ENCODE peak calls at places on chromosomes 1 and 21, in ten cellular contexts. B is heart right ventricle, T is cardiac muscle cell, L is fibroblast of the aortic adventitia, I is GM12864, R is kidney epithelial cell, N is upper lobe of right lung, D is mammary epithelial cell, V is mucosa of descending colon, K is IMR-90. O is an unnamed sample.

GRCh38 chr1:25688390-25689119 is 72.0 kb downstream of the MAN1C1 start:
- DNase-seq in K (peak; percentile 59), L (peak; percentile 82), I (no peak), B (no peak), D (no peak), N (no peak), V (peak; percentile 64), T (peak; percentile 70), R (no peak), O (no peak)

GRCh38 chr1:223270155-223270554 is 93.8 kb downstream of the SUSD4 start:
- DNase-seq in N (no peak), D (no peak), B (no peak), V (no peak), I (no peak), K (no peak), L (no peak), T (no peak), R (no peak), O (no peak)

GRCh38 chr1:3501856-3502665 is 47.6 kb downstream of the ARHGEF16 start:
- DNase-seq in K (peak; percentile 38), V (peak; percentile 57), I (no peak), B (peak; percentile 29), N (peak; percentile 83), R (no peak), L (peak; percentile 28), T (peak; percentile 64), D (peak; percentile 28), O (peak; percentile 15)

GRCh38 chr1:54225378-54225777 is 25.4 kb downstream of the MRPL37 start:
- DNase-seq in D (no peak), N (no peak), L (no peak), K (no peak), B (no peak), I (no peak), V (no peak), T (no peak), R (no peak), O (no peak)

GRCh38 chr1:243549108-243549507 is 293.3 kb downstream of the SDCCAG8 start:
- DNase-seq in I (no peak), T (peak; percentile 59), B (no peak), L (peak; percentile 52), R (peak; percentile 61), D (peak; percentile 56), V (no peak), K (peak; percentile 80), N (no peak), O (no peak)

GRCh38 chr1:44305962-44306422 is 49.1 kb downstream of the ERI3 start:
- DNase-seq in D (no peak), N (no peak), L (no peak), B (no peak), R (no peak), V (no peak), T (no peak), K (no peak), I (no peak), O (no peak)

GRCh38 chr1:235023197-235024044 is 105.2 kb downstream of the TOMM20 start:
- DNase-seq in K (no peak), B (no peak), R (no peak), T (no peak), V (no peak), N (no peak), L (no peak), I (peak; percentile 64), D (no peak), O (no peak)

GRCh38 chr1:193747579-193747978 is 561.2 kb upstream of the B3GALT2 start:
- DNase-seq in T (peak; percentile 64), N (no peak), R (no peak), L (no peak), B (no peak), K (peak; percentile 69), V (no peak), I (no peak), D (peak; percentile 9), O (peak; percentile 27)

GRCh38 chr1:50080904-50081586 is 27.7 kb upstream of the ELAVL4 start:
- DNase-seq in N (no peak), L (no peak), K (no peak), R (no peak), D (peak; percentile 8), I (no peak), V (peak; percentile 27), T (no peak), B (no peak), O (no peak)

GRCh38 chr21:36350282-36350910 is 30.4 kb downstream of the MORC3 start:
- DNase-seq in L (peak; percentile 71), V (no peak), N (no peak), R (no peak), T (peak; percentile 57), I (no peak), B (no peak), K (peak; percentile 81), D (no peak), O (no peak)

GRCh38 chr21:43815107-43815742 is 25.8 kb downstream of the RRP1 start:
- DNase-seq in T (no peak), I (no peak), K (no peak), N (no peak), B (no peak), D (no peak), L (no peak), V (no peak), R (no peak), O (no peak)

GRCh38 chr1:111220302-111220890 is 7.1 kb upstream of the CHI3L2 start:
- DNase-seq in T (no peak), I (no peak), R (no peak), B (no peak), K (no peak), L (no peak), V (no peak), D (no peak), N (no peak), O (no peak)

GRCh38 chr1:65066379-65066765 is 81.6 kb upstream of the AK4 start:
- DNase-seq in D (no peak), T (no peak), K (no peak), N (no peak), L (no peak), B (no peak), R (no peak), V (no peak), I (no peak), O (no peak)

GRCh38 chr1:70048336-70048735 is 157.0 kb downstream of the LRRC40 start:
- DNase-seq in N (no peak), I (no peak), R (no peak), T (no peak), D (no peak), L (peak; percentile 7), B (no peak), V (no peak), K (peak; percentile 64), O (no peak)

GRCh38 chr1:13801711-13802486 is 101.9 kb downstream of the PRDM2 start:
- DNase-seq in N (no peak), B (no peak), I (no peak), L (no peak), V (peak; percentile 69), T (no peak), K (no peak), R (no peak), D (no peak), O (no peak)

GRCh38 chr1:26833432-26834405 is 7.2 kb downstream of the ZDHHC18 start:
- DNase-seq in B (no peak), K (no peak), V (peak; percentile 70), L (no peak), D (no peak), I (peak; percentile 92), T (no peak), R (no peak), N (no peak), O (no peak)
- H3K4me3 ChIP-seq in B (no peak overlapping the region), K (no peak overlapping the region), V (no peak overlapping the region), L (no peak overlapping the region), D (no peak overlapping the region), I (peak overlapping the region; percentile 5), T (no peak overlapping the region), R (no peak overlapping the region), N (no peak overlapping the region), O (no peak overlapping the region)

GRCh38 chr1:113178106-113178505 is 105.1 kb downstream of the LRIG2 start:
- DNase-seq in K (no peak), L (no peak), V (no peak), T (no peak), B (no peak), R (no peak), N (no peak), D (no peak), I (no peak), O (no peak)

GRCh38 chr1:113178522-113178921 is 105.5 kb downstream of the LRIG2 start:
- DNase-seq in N (no peak), T (peak; percentile 39), V (no peak), I (no peak), R (no peak), L (peak; percentile 34), K (no peak), B (no peak), D (no peak), O (no peak)
- TF ChIP-seq CTCF in N (no peak), T (peak; percentile 30), V (no peak), I (no peak), R (no peak), L (peak; percentile 29), K (no peak), B (no peak), D (peak; percentile 25), O (peak; percentile 20)

DNA sequence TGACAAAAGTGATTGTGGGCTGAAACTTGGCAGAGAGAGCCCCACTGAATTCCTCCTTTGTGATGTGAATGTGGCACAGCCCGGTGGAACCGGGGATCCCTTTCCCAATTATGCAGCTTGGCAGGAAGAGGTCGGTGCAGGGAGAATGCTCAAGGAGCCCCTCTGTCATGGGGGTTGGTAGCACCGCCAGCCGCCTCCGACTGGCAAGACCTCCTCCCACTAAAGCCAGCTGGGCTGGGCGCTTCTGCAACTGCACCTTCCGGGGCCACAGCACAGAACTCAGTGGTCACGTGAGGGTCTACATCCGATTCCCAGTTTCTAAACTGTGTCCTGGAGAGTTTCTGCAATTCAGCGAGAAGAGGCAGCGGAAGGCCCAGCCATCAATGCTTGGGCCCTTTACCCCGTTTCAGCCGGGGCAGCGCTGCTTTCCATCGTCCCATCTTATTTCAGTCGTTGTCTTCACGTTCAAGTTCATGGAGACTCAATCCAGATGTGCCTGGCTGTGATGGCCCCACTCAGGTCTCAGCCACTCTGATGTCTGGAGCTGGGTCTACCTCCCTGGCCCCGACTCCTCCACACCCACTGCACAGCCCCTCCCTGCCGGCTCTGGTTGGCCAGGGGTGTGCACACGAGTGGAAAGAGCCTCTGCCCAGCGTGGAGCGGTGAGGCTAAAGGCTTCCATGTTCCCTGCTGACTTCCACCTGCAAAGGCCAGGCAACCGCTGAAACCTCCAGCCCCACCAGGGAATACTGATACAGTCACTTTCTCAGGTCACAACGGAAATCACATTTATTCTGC is 39.8 kb upstream of the FHAD1 start:
- DNase-seq in B (no peak), L (no peak), R (no peak), T (no peak), V (no peak), N (peak; percentile 57), I (no peak), K (no peak), D (no peak), O (no peak)
- H3K4me3 ChIP-seq in B (no peak overlapping the region), L (no peak overlapping the region), R (no peak overlapping the region), T (no peak overlapping the region), V (no peak overlapping the region), N (no peak overlapping the region), I (no peak overlapping the region), K (no peak overlapping the region), D (no peak overlapping the region), O (no peak overlapping the region)

DNA sequence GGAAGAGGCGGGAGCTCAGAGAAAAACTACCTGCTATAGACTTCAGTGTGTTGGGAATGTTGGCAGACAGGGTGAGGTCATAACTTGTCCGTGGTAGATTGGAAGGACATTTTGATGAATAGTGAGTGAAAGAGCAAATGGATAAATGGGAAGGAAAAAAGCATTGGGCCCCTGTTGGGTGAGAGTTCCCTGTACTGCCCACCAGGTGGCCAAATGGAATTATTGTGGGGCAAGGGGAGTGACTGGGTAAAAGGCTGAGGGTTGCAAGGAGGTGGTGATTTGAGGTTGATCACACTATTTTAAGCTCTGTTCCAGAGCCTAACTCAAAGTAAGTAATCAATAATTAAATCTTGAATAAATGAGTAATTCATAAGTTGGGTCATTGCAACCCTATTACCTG is 60.4 kb downstream of the MRPS6 start:
- DNase-seq in I (no peak), R (no peak), V (no peak), K (no peak), T (no peak), D (no peak), N (no peak), B (no peak), L (no peak), O (no peak)
- TF ChIP-seq CTCF in I (no peak), R (no peak), V (no peak), K (peak; percentile 9), T (peak; percentile 28), D (peak; percentile 27), N (peak; percentile 28), B (no peak), L (peak; percentile 32), O (peak; percentile 22)

O was measured in astrocyte of the cerebellum.